ENCODE peak calls at places on chromosomes 11 and 22, in five cellular contexts. P is SJSA1; H is A549; K is effector memory CD4-positive, alpha-beta T cell; S is lower leg skin. M is an unnamed sample.

GRCh38 chr11:61526956-61527731 is 18.6 kb downstream of the LRRC10B start:
- DNase-seq in P (no peak), K (no peak), S (no peak), H (no peak), M (no peak)

GRCh38 chr11:96074551-96075309 is 150.8 kb upstream of the MTMR2 start:
- DNase-seq in H (no peak), S (no peak), P (no peak), K (no peak), M (no peak)

GRCh38 chr11:1988667-1989317 is 8.8 kb downstream of the H19 start:
- DNase-seq in S (no peak), P (no peak), K (no peak), H (no peak), M (no peak)

GRCh38 chr11:16769386-16769785 is 30.9 kb downstream of the C11orf58 start:
- DNase-seq in H (no peak), P (no peak), S (peak), K (no peak), M (no peak)

GRCh38 chr11:2399488-2400068 is 972 bp upstream of the TSSC4 start:
- DNase-seq in H (peak), K (no peak), P (no peak), S (no peak), M (peak)

GRCh38 chr22:47209547-47210023 is 447.1 kb downstream of the TBC1D22A start:
- DNase-seq in P (no peak), K (no peak), S (peak), H (no peak), M (no peak)

GRCh38 chr11:111135101-111135500 is 110.4 kb upstream of the POU2AF2 start:
- DNase-seq in K (no peak), P (no peak), H (no peak), S (no peak), M (no peak)

GRCh38 chr11:110148775-110149744 is 55.9 kb downstream of the ZC3H12C start:
- DNase-seq in S (no peak), P (peak), H (peak), K (no peak), M (peak)

GRCh38 chr11:2778630-2779498 is 79.1 kb upstream of the KCNQ1OT1 start:
- DNase-seq in P (peak), S (peak), K (no peak), H (peak), M (peak)

GRCh38 chr11:28146123-28146751 is 38.0 kb downstream of the METTL15 start:
- DNase-seq in K (no peak), H (peak), P (peak), S (no peak), M (peak)

GRCh38 chr22:46761017-46761416 is 1.4 kb upstream of the TBC1D22A start:
- DNase-seq in K (no peak), S (no peak), H (no peak), P (no peak), M (no peak)

GRCh38 chr11:31807791-31808074 is 3.4 kb downstream of the PAX6 start:
- DNase-seq in K (no peak), H (no peak), P (no peak), S (no peak), M (no peak)

GRCh38 chr11:100647861-100648260 is 39.2 kb upstream of the ARHGAP42 start:
- DNase-seq in S (no peak), P (no peak), K (no peak), H (no peak), M (no peak)

GRCh38 chr22:32501797-32502290 is 27.2 kb downstream of the FBXO7 start:
- DNase-seq in H (no peak), P (no peak), K (no peak), S (no peak), M (no peak)

GRCh38 chr11:10864688-10865087 is 6.8 kb upstream of the ZBED5 start:
- DNase-seq in K (no peak), H (no peak), P (no peak), S (no peak), M (no peak)

GRCh38 chr11:28460348-28460747 is 352.2 kb downstream of the METTL15 start:
- DNase-seq in P (no peak), K (no peak), H (no peak), S (no peak), M (no peak)

GRCh38 chr11:121829159-121829643 is 286.8 kb downstream of the BLID start:
- DNase-seq in H (no peak), P (peak), K (no peak), S (peak), M (peak)

GRCh38 chr11:125464266-125464662 is 31.8 kb downstream of the FEZ1 start:
- DNase-seq in P (no peak), H (peak), K (no peak), S (no peak), M (no peak)

DNA sequence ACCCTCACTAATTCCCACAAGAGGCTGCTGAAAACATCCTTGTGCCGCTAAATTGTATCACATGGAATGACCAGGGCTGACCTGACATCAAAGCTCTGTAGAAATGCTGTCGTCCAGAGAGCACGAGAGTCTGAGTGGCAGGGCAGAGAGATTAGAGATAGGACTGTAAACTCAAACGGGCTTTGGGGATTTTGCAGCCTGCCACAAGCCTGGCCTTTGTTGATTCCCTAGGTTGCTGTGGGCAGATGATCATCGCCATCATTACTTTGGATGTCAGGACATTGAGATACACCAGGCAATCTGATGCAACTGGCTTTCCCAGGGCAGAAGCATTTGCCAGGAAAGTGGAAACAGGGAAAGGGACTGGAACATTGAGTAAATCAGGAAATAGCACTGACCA is 131.6 kb downstream of the ETS1 start:
- DNase-seq in P (no peak), S (no peak), H (no peak), K (no peak), M (peak)
- H3K4me3 ChIP-seq in P (no peak), S (no peak), H (no peak), K (no peak), M (no peak)

GRCh38 chr11:102831709-102832492 is 11.5 kb downstream of the MMP3 start:
- DNase-seq in P (peak), S (no peak), K (no peak), H (no peak), M (no peak)
- H3K4me3 ChIP-seq in P (peak), S (no peak), K (no peak), H (no peak), M (peak)

DNA sequence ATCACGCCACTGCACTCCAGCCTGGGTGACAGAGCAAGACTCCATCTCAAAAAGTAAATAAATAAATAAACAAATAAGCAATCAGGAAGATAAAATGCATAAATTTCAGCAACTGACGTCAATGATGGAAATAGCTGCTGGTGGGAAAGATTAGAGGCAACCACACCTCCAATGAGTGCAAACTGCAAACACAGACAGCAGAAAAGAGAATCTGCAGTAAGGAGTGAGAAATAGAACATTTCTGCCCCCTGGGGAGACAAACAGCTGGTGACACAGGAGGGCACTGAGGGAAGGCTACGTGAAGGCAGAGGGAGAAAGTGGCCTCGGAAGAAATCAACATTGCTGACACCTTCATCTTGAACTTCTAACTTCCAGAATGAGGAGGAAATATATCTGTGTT is 6.5 kb downstream of the PI4KA start:
- DNase-seq in H (no peak), K (no peak), S (no peak), P (no peak), M (no peak)
- H3K4me3 ChIP-seq in H (no peak), K (no peak), S (no peak), P (no peak), M (no peak)

GRCh38 chr11:117204283-117205080 is 5.3 kb downstream of the TAGLN start:
- DNase-seq in H (no peak), K (no peak), S (no peak), P (no peak), M (no peak)
- H3K4me3 ChIP-seq in H (no peak), K (no peak), S (no peak), P (no peak), M (no peak)

DNA sequence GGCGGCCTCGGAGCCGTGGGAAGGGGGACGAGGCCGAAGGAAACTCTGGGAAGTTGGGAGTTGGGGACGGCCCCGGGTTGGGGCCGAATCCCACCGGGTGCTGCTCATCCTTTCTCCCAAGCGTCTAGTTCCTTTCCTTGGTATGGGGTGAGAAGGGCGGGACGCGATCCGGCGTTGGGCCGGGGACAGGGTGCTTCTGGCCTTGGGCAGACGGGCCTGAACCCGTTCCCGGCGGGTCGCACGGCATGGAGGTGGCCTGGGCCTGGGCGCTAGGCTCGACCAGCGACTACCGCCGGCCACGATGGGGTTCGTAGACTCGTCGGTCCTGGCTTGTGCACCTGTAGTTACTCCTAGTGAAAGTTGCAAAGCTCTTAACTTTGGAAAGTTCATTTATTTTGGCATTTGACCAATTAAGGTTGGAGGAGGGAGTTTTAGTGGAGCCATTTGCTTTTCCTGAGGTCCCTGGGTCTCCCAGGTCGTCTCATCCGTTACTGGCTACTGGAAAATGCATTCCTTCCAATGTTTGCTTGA is 1.0 kb downstream of the SYT9 start:
- DNase-seq in P (no peak), H (no peak), S (no peak), K (no peak), M (no peak)
- H3K4me3 ChIP-seq in P (no peak), H (peak), S (peak), K (no peak), M (no peak)

DNA sequence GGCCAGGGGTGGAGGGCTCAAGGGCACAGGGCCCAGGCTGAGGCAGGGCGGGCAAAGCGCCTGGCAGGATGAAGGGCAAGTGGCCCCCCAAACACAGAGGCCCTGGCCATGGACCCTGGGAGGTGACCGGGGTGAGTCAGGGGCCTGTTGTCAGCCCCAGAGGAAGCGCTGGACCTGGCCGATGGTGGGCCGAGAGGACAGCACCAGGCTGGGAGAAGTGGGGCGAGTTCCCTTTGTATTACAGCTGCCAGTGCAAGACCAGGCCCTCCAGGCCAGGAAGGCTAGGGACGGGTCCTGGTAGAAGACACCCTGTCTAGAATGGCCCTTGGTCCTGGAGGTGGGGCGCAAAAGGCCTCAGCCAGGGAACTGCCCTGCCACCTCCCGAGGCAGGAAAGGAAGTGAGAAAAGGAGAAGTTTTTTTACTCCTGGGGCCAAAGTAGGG is 12.8 kb downstream of the CXCR5 start:
- DNase-seq in K (no peak), H (no peak), P (no peak), S (no peak), M (no peak)
- H3K4me3 ChIP-seq in K (no peak), H (no peak), P (no peak), S (no peak), M (no peak)

GRCh38 chr11:18792066-18792591 is 531 bp upstream of the PTPN5 start:
- DNase-seq in K (no peak), P (no peak), H (no peak), S (no peak), M (no peak)
- H3K4me3 ChIP-seq in K (no peak), P (no peak), H (peak), S (peak), M (no peak)